ENCODE peak calls at places on chromosomes 7 and 10, in four cellular contexts. R is HL-60, J is K562, W is GM12878. V is an unnamed sample.

GRCh38 chr10:14184841-14185500 is 145.8 kb downstream of the FRMD4A start:
- DNase-seq in R (no peak), J (peak), W (peak), V (peak)

GRCh38 chr10:69075431-69075830 is 12.5 kb upstream of the SRGN start:
- DNase-seq in R (no peak), J (no peak), W (no peak), V (no peak)

GRCh38 chr10:6458814-6459213 is 121.3 kb downstream of the PRKCQ start:
- DNase-seq in R (no peak), J (no peak), W (no peak), V (no peak)

GRCh38 chr10:110216942-110217341 is 9.5 kb downstream of the MXI1 start:
- DNase-seq in R (no peak), J (no peak), W (no peak), V (no peak)

GRCh38 chr7:105796365-105796764 is 80.0 kb downstream of the ATXN7L1 start:
- DNase-seq in R (no peak), J (no peak), W (no peak), V (no peak)

GRCh38 chr10:30027057-30028005 is 32.1 kb downstream of the JCAD start:
- DNase-seq in R (peak), J (peak), W (peak), V (peak)

GRCh38 chr10:131381576-131381975 is 70.1 kb upstream of the TCERG1L start:
- DNase-seq in R (no peak), J (no peak), W (no peak), V (no peak)

GRCh38 chr7:47570649-47571050 is 11.3 kb downstream of the TNS3 start:
- DNase-seq in R (no peak), J (no peak), W (no peak), V (no peak)

GRCh38 chr7:139808401-139808800 is 20.7 kb upstream of the TBXAS1 start:
- DNase-seq in R (no peak), J (no peak), W (no peak), V (no peak)

GRCh38 chr7:18020138-18020715 is 7.4 kb downstream of the PRPS1L1 start:
- DNase-seq in R (no peak), J (no peak), W (no peak), V (no peak)

GRCh38 chr10:43360086-43360485 is 11.3 kb upstream of the FXYD4 start:
- DNase-seq in R (no peak), J (no peak), W (no peak), V (no peak)

GRCh38 chr10:12922117-12922900 is 79.2 kb downstream of the CCDC3 start:
- DNase-seq in R (no peak), J (no peak), W (no peak), V (no peak)

GRCh38 chr7:106001196-106001595 is 38.1 kb downstream of the CDHR3 start:
- DNase-seq in R (no peak), J (no peak), W (no peak), V (no peak)

GRCh38 chr10:125159486-125159931 is 854 bp downstream of the CTBP2 start:
- DNase-seq in R (no peak), J (no peak), W (no peak), V (no peak)

GRCh38 chr7:4085937-4086691 is 596.0 kb upstream of the FOXK1 start:
- DNase-seq in R (no peak), J (no peak), W (no peak), V (no peak)

GRCh38 chr10:131093346-131093745 is 218.2 kb downstream of the TCERG1L start:
- DNase-seq in R (no peak), J (no peak), W (no peak), V (no peak)

GRCh38 chr10:17375936-17376584 is 78.3 kb downstream of the ST8SIA6 start:
- DNase-seq in R (no peak), J (peak), W (no peak), V (no peak)

GRCh38 chr7:18552311-18552916 is 56.9 kb downstream of the HDAC9 start:
- DNase-seq in R (peak), J (no peak), W (no peak), V (no peak)

GRCh38 chr10:130105724-130106123 is 4.9 kb downstream of the C10orf143 start:
- DNase-seq in R (no peak), J (no peak), W (no peak), V (no peak)

GRCh38 chr7:18505870-18506460 is 10.4 kb downstream of the HDAC9 start:
- DNase-seq in R (no peak), J (no peak), W (no peak), V (no peak)

GRCh38 chr10:48549236-48549635 is 55.6 kb downstream of the ARHGAP22 start:
- DNase-seq in R (no peak), J (no peak), W (no peak), V (no peak)

GRCh38 chr7:4713183-4713784 is 31.2 kb downstream of the FOXK1 start:
- DNase-seq in R (peak), J (peak), W (no peak), V (no peak)

GRCh38 chr7:126840869-126841268 is 411.9 kb downstream of the GRM8 start:
- DNase-seq in R (no peak), J (no peak), W (no peak), V (no peak)

GRCh38 chr10:70715853-70716795 is 43.8 kb downstream of the ADAMTS14 start:
- DNase-seq in R (peak), J (peak), W (peak), V (no peak)

GRCh38 chr10:88282876-88283275 is 300.2 kb downstream of the RNLS start:
- DNase-seq in R (no peak), J (no peak), W (no peak), V (no peak)

GRCh38 chr7:156025675-156026074 is 213.4 kb upstream of the SHH start:
- DNase-seq in R (no peak), J (no peak), W (no peak), V (no peak)

GRCh38 chr7:121305109-121305508 is 23.7 kb upstream of the WNT16 start:
- DNase-seq in R (no peak), J (no peak), W (no peak), V (no peak)

GRCh38 chr7:149027560-149028345 is 552 bp downstream of the PDIA4 start:
- DNase-seq in R (no peak), J (no peak), W (no peak), V (no peak)

GRCh38 chr10:27620425-27621397 is 116.6 kb downstream of the RAB18 start:
- DNase-seq in R (no peak), J (no peak), W (no peak), V (no peak)

GRCh38 chr7:981793-982510 is 1.0 kb upstream of the CYP2W1 start:
- DNase-seq in R (no peak), J (no peak), W (no peak), V (no peak)

GRCh38 chr10:103197177-103197576 is 4.1 kb upstream of the NT5C2 start:
- DNase-seq in R (peak), J (peak), W (no peak), V (no peak)

GRCh38 chr7:37027557-37028341 is 303.5 kb upstream of the AOAH start:
- DNase-seq in R (no peak), J (no peak), W (no peak), V (no peak)

GRCh38 chr10:48589266-48589665 is 15.6 kb downstream of the ARHGAP22 start:
- DNase-seq in R (no peak), J (no peak), W (no peak), V (no peak)

GRCh38 chr10:75437693-75438092 is 6.3 kb downstream of the LRMDA start:
- DNase-seq in R (no peak), J (no peak), W (no peak), V (no peak)

GRCh38 chr7:157864911-157865310 is 528.1 kb downstream of the DNAJB6 start:
- DNase-seq in R (no peak), J (no peak), W (no peak), V (no peak)
- TF ChIP-seq SPI1 in R (no peak), J (no peak), W (no peak), V (no peak)

DNA sequence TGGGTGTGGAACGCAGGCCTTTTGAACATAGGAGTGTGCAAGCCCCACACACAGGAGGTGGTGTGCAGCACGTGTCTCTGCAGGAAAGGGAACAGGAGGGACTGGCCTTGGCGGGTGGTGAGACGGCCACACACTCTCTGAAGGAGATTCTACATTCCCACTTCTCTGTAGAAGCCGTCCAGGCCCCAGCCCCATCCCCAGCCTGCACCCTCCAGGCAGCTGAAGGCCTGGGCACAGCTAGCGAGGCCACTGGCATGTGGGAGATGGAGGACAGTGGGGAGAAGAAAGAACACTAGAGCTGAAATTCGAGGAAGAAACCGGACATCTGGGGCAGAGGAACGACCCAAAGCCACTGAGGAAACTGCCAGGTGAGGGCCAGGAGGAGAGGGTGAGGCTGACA is 507.3 kb downstream of the DNAJB6 start:
- DNase-seq in R (no peak), J (no peak), W (no peak), V (no peak)
- TF ChIP-seq POLR2AphosphoS5 in R (no peak), J (no peak), W (no peak), V (no peak)

GRCh38 chr7:141915565-141915964 is 634 bp upstream of the OR9A4 start:
- DNase-seq in R (no peak), J (no peak), W (no peak), V (no peak)
- TF ChIP-seq SPI1 in R (peak), J (peak), W (peak), V (peak)

DNA sequence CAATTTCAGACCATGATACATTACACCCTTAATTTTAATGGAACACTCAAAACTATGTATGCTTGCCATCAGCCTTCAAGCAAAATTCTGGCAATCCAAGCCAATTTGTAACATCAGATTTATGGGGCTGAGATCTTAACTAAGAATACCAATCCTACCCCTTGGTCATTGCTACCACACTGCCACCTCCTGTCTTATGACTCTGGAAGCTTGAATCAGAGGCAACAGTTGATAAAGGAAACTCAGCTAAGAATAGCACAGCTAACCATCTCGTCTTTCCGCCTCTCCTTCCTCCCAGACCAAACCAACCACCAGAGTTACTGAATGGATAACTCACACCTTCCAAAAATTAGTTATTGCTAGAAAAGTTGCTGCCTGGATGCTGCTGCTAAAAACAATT is 7.4 kb downstream of the IGF2BP3 start:
- DNase-seq in R (no peak), J (peak), W (no peak), V (no peak)
- TF ChIP-seq POLR2AphosphoS5 in R (no peak), J (no peak), W (no peak), V (no peak)

GRCh38 chr7:150324366-150324961 is 1.1 kb upstream of the ACTR3C start:
- DNase-seq in R (no peak), J (peak), W (no peak), V (no peak)

GRCh38 chr7:150325110-150325611 is 1.8 kb upstream of the ACTR3C start:
- DNase-seq in R (peak), J (no peak), W (no peak), V (no peak)

GRCh38 chr7:150327308-150327707 is 4.0 kb upstream of the ACTR3C start:
- DNase-seq in R (no peak), J (no peak), W (no peak), V (no peak)

GRCh38 chr7:150325901-150326300 is 2.6 kb upstream of the ACTR3C start:
- DNase-seq in R (no peak), J (no peak), W (no peak), V (no peak)

DNA sequence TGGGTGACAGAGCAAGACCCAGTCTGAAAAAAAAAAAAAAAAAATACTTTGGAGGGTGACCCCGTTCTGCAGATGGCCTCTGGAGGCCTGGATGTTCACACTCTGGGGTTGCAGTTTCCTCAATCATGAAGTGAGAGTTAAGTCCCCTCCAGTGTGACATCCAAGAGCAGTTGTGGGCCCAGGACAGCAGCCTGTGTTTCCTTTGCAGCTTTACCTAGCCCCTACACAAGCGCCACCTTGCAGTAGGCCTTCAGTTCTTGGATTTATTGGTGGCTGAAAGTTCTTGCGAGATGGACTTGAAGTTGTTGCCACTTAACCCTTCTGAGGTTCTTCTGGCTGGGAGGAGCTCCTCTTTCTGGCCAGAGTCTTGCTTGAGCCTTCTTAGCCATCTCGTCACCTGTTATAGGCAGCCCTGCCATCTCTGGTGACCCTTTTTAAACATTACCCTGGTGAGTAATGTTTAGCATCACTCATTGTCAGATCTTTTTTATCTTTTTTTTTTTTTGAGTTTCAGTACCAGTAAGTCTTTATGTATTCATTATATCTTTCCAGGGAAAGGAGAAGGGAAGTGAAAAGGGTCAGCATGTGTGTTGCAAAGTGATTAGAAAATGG is 3.4 kb upstream of the ACTR3C start:
- DNase-seq in R (no peak), J (no peak), W (no peak), V (no peak)
- TF ChIP-seq SPI1 in R (no peak), J (no peak), W (no peak), V (no peak)

DNA sequence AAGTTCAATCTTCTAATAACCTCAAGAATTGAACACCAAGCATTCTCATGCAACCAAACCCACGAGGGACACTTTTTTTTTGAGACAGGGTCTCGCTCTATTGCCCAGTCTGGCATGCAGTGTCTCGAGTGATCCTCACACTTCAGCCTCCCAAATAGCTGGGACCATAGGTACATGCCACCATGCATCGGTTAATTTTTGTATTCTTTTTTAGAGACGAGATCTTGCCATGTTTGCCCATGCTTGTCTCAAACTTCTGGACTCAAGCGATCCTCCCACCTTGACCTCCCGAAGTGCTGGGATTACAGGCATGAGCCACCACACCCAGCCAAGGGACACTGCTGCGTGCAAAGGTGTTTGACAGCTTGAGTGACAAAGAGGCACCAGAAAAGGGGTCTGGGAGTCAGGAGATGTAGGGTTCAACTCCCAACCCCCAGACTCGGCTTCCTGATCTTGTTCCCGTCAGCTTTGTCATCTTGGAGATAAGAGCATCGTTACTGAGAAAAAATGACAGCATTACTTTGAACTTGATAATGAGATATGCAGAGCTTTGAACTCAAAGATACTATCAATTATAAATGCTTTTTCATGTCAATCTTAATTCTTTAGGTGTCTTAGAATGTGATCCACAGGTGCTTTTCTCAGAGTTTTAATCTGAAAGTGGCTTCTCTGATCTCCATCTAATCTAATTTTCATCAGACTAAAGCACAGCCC is 1.6 kb upstream of the CYTH3 start:
- DNase-seq in R (no peak), J (no peak), W (no peak), V (no peak)
- TF ChIP-seq POLR2AphosphoS5 in R (no peak), J (no peak), W (no peak), V (no peak)

DNA sequence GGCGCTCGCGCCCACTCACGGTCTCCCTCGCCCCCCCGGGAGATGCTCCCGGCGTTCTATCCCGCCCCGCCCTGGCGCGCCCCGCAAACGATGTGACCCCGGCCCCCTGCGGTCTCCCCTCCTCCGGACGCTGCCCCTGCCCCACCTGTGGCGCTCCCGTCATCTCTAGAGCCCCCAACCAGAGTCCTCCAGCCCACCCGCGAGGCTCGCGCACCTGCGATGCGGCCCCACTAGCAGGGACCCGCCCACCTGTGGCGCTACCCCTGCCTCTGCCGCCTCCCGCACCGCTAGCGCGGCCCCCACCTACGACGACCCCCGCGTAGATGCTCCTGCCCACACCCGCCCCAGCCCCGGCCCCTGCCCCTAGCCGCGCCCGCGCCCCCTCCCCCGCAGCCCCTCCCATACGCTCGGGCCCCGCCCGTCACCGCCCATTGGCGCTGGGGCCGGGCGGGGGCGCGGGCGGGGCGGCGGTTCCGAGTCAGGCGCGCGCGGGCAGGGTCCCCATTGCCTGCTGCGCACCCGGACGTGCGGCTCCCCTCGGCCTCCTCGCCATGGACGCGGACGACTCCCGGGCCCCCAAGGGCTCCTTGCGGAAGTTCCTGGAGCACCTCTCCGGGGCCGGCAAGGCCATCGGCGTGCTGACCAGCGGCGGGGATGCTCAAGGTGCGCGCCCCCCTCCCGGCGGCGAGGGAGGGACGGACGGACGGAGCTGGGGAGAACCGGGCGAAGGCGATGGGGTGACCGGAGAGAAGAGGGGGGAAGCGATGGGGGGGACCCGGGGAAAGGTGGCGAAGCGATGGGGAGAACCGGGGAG is at the start of gene PFKP:
- DNase-seq in R (no peak), J (peak), W (no peak), V (peak)
- TF ChIP-seq SPI1 in R (no peak), J (no peak), W (no peak), V (no peak)

GRCh38 chr7:133936074-133936473 is 191.1 kb upstream of the LRGUK start:
- DNase-seq in R (no peak), J (no peak), W (no peak), V (no peak)

GRCh38 chr7:133945497-133945896 is 181.6 kb upstream of the LRGUK start:
- DNase-seq in R (no peak), J (no peak), W (no peak), V (no peak)

GRCh38 chr7:133937786-133938185 is 189.4 kb upstream of the LRGUK start:
- DNase-seq in R (no peak), J (no peak), W (no peak), V (no peak)

GRCh38 chr7:133941496-133941895 is 185.6 kb upstream of the LRGUK start:
- DNase-seq in R (no peak), J (no peak), W (no peak), V (no peak)

GRCh38 chr7:133940368-133940767 is 186.8 kb upstream of the LRGUK start:
- DNase-seq in R (no peak), J (no peak), W (no peak), V (no peak)
- TF ChIP-seq POLR2AphosphoS5 in R (no peak), J (no peak), W (no peak), V (no peak)

V was measured in GM12891.